ENCODE peak calls at places on chromosomes 4 and X, in nine cellular contexts. One of them, this sample, is unnamed.

GRCh38 chrX:136204571-136204970 is 46.6 kb downstream of the MAP7D3 start:
- DNase-seq in H9: peak
- DNase-seq in naive thymus-derived CD8-positive, alpha-beta T cell: no peak
- DNase-seq in A549: peak
- DNase-seq in BE2C: no peak
- DNase-seq in NCI-H460: no peak
- DNase-seq in epithelial cell of esophagus: peak
- DNase-seq in transverse colon: peak
- DNase-seq in activated T-helper 1 cell treated with anti-CD3 and anti-CD28 coated beads, Interleukin-2, amount 50 U/mL, for 16 hours: no peak
- DNase-seq in this sample: peak

GRCh38 chr4:158236304-158237030 is 26.2 kb downstream of the TMEM144 start:
- DNase-seq in H9: no peak
- DNase-seq in naive thymus-derived CD8-positive, alpha-beta T cell: no peak
- DNase-seq in A549: no peak
- DNase-seq in BE2C: no peak
- DNase-seq in NCI-H460: no peak
- DNase-seq in epithelial cell of esophagus: no peak
- DNase-seq in transverse colon: no peak
- DNase-seq in activated T-helper 1 cell treated with anti-CD3 and anti-CD28 coated beads, Interleukin-2, amount 50 U/mL, for 16 hours: no peak
- DNase-seq in this sample: no peak

GRCh38 chr4:24896056-24896455 is 16.8 kb downstream of the CCDC149 start:
- DNase-seq in H9: no peak
- DNase-seq in naive thymus-derived CD8-positive, alpha-beta T cell: no peak
- DNase-seq in A549: no peak
- DNase-seq in BE2C: no peak
- DNase-seq in NCI-H460: no peak
- DNase-seq in epithelial cell of esophagus: no peak
- DNase-seq in transverse colon: no peak
- DNase-seq in activated T-helper 1 cell treated with anti-CD3 and anti-CD28 coated beads, Interleukin-2, amount 50 U/mL, for 16 hours: no peak
- DNase-seq in this sample: no peak

GRCh38 chr4:147049940-147050852 is 104.5 kb upstream of the TTC29 start:
- DNase-seq in H9: no peak
- DNase-seq in naive thymus-derived CD8-positive, alpha-beta T cell: no peak
- DNase-seq in A549: no peak
- DNase-seq in BE2C: no peak
- DNase-seq in NCI-H460: no peak
- DNase-seq in epithelial cell of esophagus: peak
- DNase-seq in transverse colon: no peak
- DNase-seq in activated T-helper 1 cell treated with anti-CD3 and anti-CD28 coated beads, Interleukin-2, amount 50 U/mL, for 16 hours: no peak
- DNase-seq in this sample: no peak

GRCh38 chrX:133923113-133923512 is 62.3 kb downstream of the GPC3 start:
- DNase-seq in H9: no peak
- DNase-seq in naive thymus-derived CD8-positive, alpha-beta T cell: no peak
- DNase-seq in A549: no peak
- DNase-seq in BE2C: no peak
- DNase-seq in NCI-H460: no peak
- DNase-seq in epithelial cell of esophagus: no peak
- DNase-seq in transverse colon: no peak
- DNase-seq in activated T-helper 1 cell treated with anti-CD3 and anti-CD28 coated beads, Interleukin-2, amount 50 U/mL, for 16 hours: no peak
- DNase-seq in this sample: no peak

GRCh38 chr4:61443813-61444510 is 243.8 kb downstream of the ADGRL3 start:
- DNase-seq in H9: no peak
- DNase-seq in naive thymus-derived CD8-positive, alpha-beta T cell: no peak
- DNase-seq in A549: no peak
- DNase-seq in BE2C: no peak
- DNase-seq in NCI-H460: peak
- DNase-seq in epithelial cell of esophagus: peak
- DNase-seq in transverse colon: no peak
- DNase-seq in activated T-helper 1 cell treated with anti-CD3 and anti-CD28 coated beads, Interleukin-2, amount 50 U/mL, for 16 hours: no peak
- DNase-seq in this sample: no peak

GRCh38 chr4:140004580-140005314 is 149.2 kb downstream of the MAML3 start:
- DNase-seq in H9: peak
- DNase-seq in naive thymus-derived CD8-positive, alpha-beta T cell: no peak
- DNase-seq in A549: no peak
- DNase-seq in BE2C: peak
- DNase-seq in NCI-H460: no peak
- DNase-seq in epithelial cell of esophagus: peak
- DNase-seq in transverse colon: no peak
- DNase-seq in activated T-helper 1 cell treated with anti-CD3 and anti-CD28 coated beads, Interleukin-2, amount 50 U/mL, for 16 hours: no peak
- DNase-seq in this sample: no peak

GRCh38 chrX:15977644-15978043 is 123.0 kb upstream of the AP1S2 start:
- DNase-seq in H9: no peak
- DNase-seq in naive thymus-derived CD8-positive, alpha-beta T cell: no peak
- DNase-seq in A549: no peak
- DNase-seq in BE2C: no peak
- DNase-seq in NCI-H460: no peak
- DNase-seq in epithelial cell of esophagus: no peak
- DNase-seq in transverse colon: no peak
- DNase-seq in activated T-helper 1 cell treated with anti-CD3 and anti-CD28 coated beads, Interleukin-2, amount 50 U/mL, for 16 hours: no peak
- DNase-seq in this sample: no peak

GRCh38 chr4:89294583-89295244 is 12.9 kb downstream of the GPRIN3 start:
- DNase-seq in H9: no peak
- DNase-seq in naive thymus-derived CD8-positive, alpha-beta T cell: no peak
- DNase-seq in A549: no peak
- DNase-seq in BE2C: no peak
- DNase-seq in NCI-H460: no peak
- DNase-seq in epithelial cell of esophagus: no peak
- DNase-seq in transverse colon: no peak
- DNase-seq in activated T-helper 1 cell treated with anti-CD3 and anti-CD28 coated beads, Interleukin-2, amount 50 U/mL, for 16 hours: no peak
- DNase-seq in this sample: no peak

GRCh38 chrX:129779747-129780146 is at the start of gene SASH3:
- DNase-seq in H9: no peak
- DNase-seq in naive thymus-derived CD8-positive, alpha-beta T cell: peak
- DNase-seq in A549: no peak
- DNase-seq in BE2C: no peak
- DNase-seq in NCI-H460: no peak
- DNase-seq in epithelial cell of esophagus: no peak
- DNase-seq in transverse colon: peak
- DNase-seq in activated T-helper 1 cell treated with anti-CD3 and anti-CD28 coated beads, Interleukin-2, amount 50 U/mL, for 16 hours: peak
- DNase-seq in this sample: peak

GRCh38 chrX:150363561-150364346 is 637 bp downstream of the MAMLD1 start:
- DNase-seq in H9: peak
- DNase-seq in naive thymus-derived CD8-positive, alpha-beta T cell: no peak
- DNase-seq in A549: peak
- DNase-seq in BE2C: no peak
- DNase-seq in NCI-H460: no peak
- DNase-seq in epithelial cell of esophagus: peak
- DNase-seq in transverse colon: peak
- DNase-seq in activated T-helper 1 cell treated with anti-CD3 and anti-CD28 coated beads, Interleukin-2, amount 50 U/mL, for 16 hours: no peak
- DNase-seq in this sample: no peak

GRCh38 chr4:17561195-17561909 is 15.6 kb upstream of the LAP3 start:
- DNase-seq in H9: no peak
- DNase-seq in naive thymus-derived CD8-positive, alpha-beta T cell: no peak
- DNase-seq in A549: no peak
- DNase-seq in BE2C: peak
- DNase-seq in NCI-H460: no peak
- DNase-seq in epithelial cell of esophagus: peak
- DNase-seq in transverse colon: no peak
- DNase-seq in activated T-helper 1 cell treated with anti-CD3 and anti-CD28 coated beads, Interleukin-2, amount 50 U/mL, for 16 hours: no peak
- DNase-seq in this sample: no peak

GRCh38 chr4:159242427-159242826 is 139.5 kb downstream of the RAPGEF2 start:
- DNase-seq in H9: no peak
- DNase-seq in naive thymus-derived CD8-positive, alpha-beta T cell: no peak
- DNase-seq in A549: no peak
- DNase-seq in BE2C: no peak
- DNase-seq in NCI-H460: no peak
- DNase-seq in epithelial cell of esophagus: no peak
- DNase-seq in transverse colon: no peak
- DNase-seq in activated T-helper 1 cell treated with anti-CD3 and anti-CD28 coated beads, Interleukin-2, amount 50 U/mL, for 16 hours: no peak
- DNase-seq in this sample: no peak

GRCh38 chr4:173509031-173510001 is 20.7 kb downstream of the HAND2 start:
- DNase-seq in H9: no peak
- DNase-seq in naive thymus-derived CD8-positive, alpha-beta T cell: no peak
- DNase-seq in A549: no peak
- DNase-seq in BE2C: no peak
- DNase-seq in NCI-H460: no peak
- DNase-seq in epithelial cell of esophagus: peak
- DNase-seq in transverse colon: no peak
- DNase-seq in activated T-helper 1 cell treated with anti-CD3 and anti-CD28 coated beads, Interleukin-2, amount 50 U/mL, for 16 hours: no peak
- DNase-seq in this sample: no peak

GRCh38 chr4:125243835-125244397 is 70.8 kb upstream of the FAT4 start:
- DNase-seq in H9: no peak
- DNase-seq in naive thymus-derived CD8-positive, alpha-beta T cell: no peak
- DNase-seq in A549: no peak
- DNase-seq in BE2C: no peak
- DNase-seq in NCI-H460: no peak
- DNase-seq in epithelial cell of esophagus: peak
- DNase-seq in transverse colon: no peak
- DNase-seq in activated T-helper 1 cell treated with anti-CD3 and anti-CD28 coated beads, Interleukin-2, amount 50 U/mL, for 16 hours: no peak
- DNase-seq in this sample: no peak

GRCh38 chr4:150782921-150783320 is 201.0 kb downstream of the MAB21L2 start:
- DNase-seq in H9: no peak
- DNase-seq in naive thymus-derived CD8-positive, alpha-beta T cell: no peak
- DNase-seq in A549: no peak
- DNase-seq in BE2C: no peak
- DNase-seq in NCI-H460: no peak
- DNase-seq in epithelial cell of esophagus: no peak
- DNase-seq in transverse colon: no peak
- DNase-seq in activated T-helper 1 cell treated with anti-CD3 and anti-CD28 coated beads, Interleukin-2, amount 50 U/mL, for 16 hours: no peak
- DNase-seq in this sample: no peak

GRCh38 chrX:126030021-126030420 is 136.1 kb downstream of the DCAF12L2 start:
- DNase-seq in H9: no peak
- DNase-seq in naive thymus-derived CD8-positive, alpha-beta T cell: no peak
- DNase-seq in A549: no peak
- DNase-seq in BE2C: no peak
- DNase-seq in NCI-H460: no peak
- DNase-seq in epithelial cell of esophagus: no peak
- DNase-seq in transverse colon: no peak
- DNase-seq in activated T-helper 1 cell treated with anti-CD3 and anti-CD28 coated beads, Interleukin-2, amount 50 U/mL, for 16 hours: no peak
- DNase-seq in this sample: no peak

GRCh38 chr4:8818063-8818881 is 53.4 kb downstream of the HMX1 start:
- DNase-seq in H9: peak
- DNase-seq in naive thymus-derived CD8-positive, alpha-beta T cell: no peak
- DNase-seq in A549: no peak
- DNase-seq in BE2C: peak
- DNase-seq in NCI-H460: no peak
- DNase-seq in epithelial cell of esophagus: no peak
- DNase-seq in transverse colon: peak
- DNase-seq in activated T-helper 1 cell treated with anti-CD3 and anti-CD28 coated beads, Interleukin-2, amount 50 U/mL, for 16 hours: no peak
- DNase-seq in this sample: no peak

GRCh38 chr4:116702949-116703348 is 382.4 kb downstream of the TRAM1L1 start:
- DNase-seq in H9: peak
- DNase-seq in naive thymus-derived CD8-positive, alpha-beta T cell: no peak
- DNase-seq in A549: no peak
- DNase-seq in BE2C: peak
- DNase-seq in NCI-H460: no peak
- DNase-seq in epithelial cell of esophagus: peak
- DNase-seq in transverse colon: no peak
- DNase-seq in activated T-helper 1 cell treated with anti-CD3 and anti-CD28 coated beads, Interleukin-2, amount 50 U/mL, for 16 hours: no peak
- DNase-seq in this sample: no peak

GRCh38 chr4:20431422-20432014 is 179.8 kb downstream of the SLIT2 start:
- DNase-seq in H9: no peak
- DNase-seq in naive thymus-derived CD8-positive, alpha-beta T cell: no peak
- DNase-seq in A549: no peak
- DNase-seq in BE2C: no peak
- DNase-seq in NCI-H460: no peak
- DNase-seq in epithelial cell of esophagus: no peak
- DNase-seq in transverse colon: no peak
- DNase-seq in activated T-helper 1 cell treated with anti-CD3 and anti-CD28 coated beads, Interleukin-2, amount 50 U/mL, for 16 hours: no peak
- DNase-seq in this sample: no peak

GRCh38 chrX:115344885-115345653 is 55.6 kb downstream of the LUZP4 start:
- DNase-seq in H9: peak
- DNase-seq in naive thymus-derived CD8-positive, alpha-beta T cell: no peak
- DNase-seq in A549: peak
- DNase-seq in BE2C: peak
- DNase-seq in NCI-H460: peak
- DNase-seq in epithelial cell of esophagus: peak
- DNase-seq in transverse colon: peak
- DNase-seq in activated T-helper 1 cell treated with anti-CD3 and anti-CD28 coated beads, Interleukin-2, amount 50 U/mL, for 16 hours: no peak
- DNase-seq in this sample: no peak

GRCh38 chr4:113540859-113541258 is 220.7 kb downstream of the CAMK2D start:
- DNase-seq in H9: no peak
- DNase-seq in naive thymus-derived CD8-positive, alpha-beta T cell: no peak
- DNase-seq in A549: no peak
- DNase-seq in BE2C: no peak
- DNase-seq in NCI-H460: no peak
- DNase-seq in epithelial cell of esophagus: no peak
- DNase-seq in transverse colon: no peak
- DNase-seq in activated T-helper 1 cell treated with anti-CD3 and anti-CD28 coated beads, Interleukin-2, amount 50 U/mL, for 16 hours: no peak
- DNase-seq in this sample: no peak

GRCh38 chrX:2875798-2876399 is 47.2 kb downstream of the GYG2 start:
- DNase-seq in H9: no peak
- DNase-seq in naive thymus-derived CD8-positive, alpha-beta T cell: no peak
- DNase-seq in A549: no peak
- DNase-seq in BE2C: no peak
- DNase-seq in NCI-H460: no peak
- DNase-seq in epithelial cell of esophagus: no peak
- DNase-seq in transverse colon: no peak
- DNase-seq in activated T-helper 1 cell treated with anti-CD3 and anti-CD28 coated beads, Interleukin-2, amount 50 U/mL, for 16 hours: no peak
- DNase-seq in this sample: no peak

GRCh38 chrX:73903941-73904340 is 340.9 kb downstream of the CHIC1 start:
- DNase-seq in H9: no peak
- DNase-seq in naive thymus-derived CD8-positive, alpha-beta T cell: no peak
- DNase-seq in A549: no peak
- DNase-seq in BE2C: no peak
- DNase-seq in NCI-H460: no peak
- DNase-seq in epithelial cell of esophagus: no peak
- DNase-seq in transverse colon: no peak
- DNase-seq in activated T-helper 1 cell treated with anti-CD3 and anti-CD28 coated beads, Interleukin-2, amount 50 U/mL, for 16 hours: no peak
- DNase-seq in this sample: no peak

GRCh38 chr4:1172971-1173757 is 781 bp upstream of the SPON2 start:
- DNase-seq in H9: peak
- DNase-seq in naive thymus-derived CD8-positive, alpha-beta T cell: no peak
- DNase-seq in A549: peak
- DNase-seq in BE2C: no peak
- DNase-seq in NCI-H460: no peak
- DNase-seq in epithelial cell of esophagus: peak
- DNase-seq in transverse colon: no peak
- DNase-seq in activated T-helper 1 cell treated with anti-CD3 and anti-CD28 coated beads, Interleukin-2, amount 50 U/mL, for 16 hours: no peak
- DNase-seq in this sample: no peak

GRCh38 chrX:16832301-16832700 is 37.9 kb downstream of the RBBP7 start:
- DNase-seq in H9: no peak
- DNase-seq in naive thymus-derived CD8-positive, alpha-beta T cell: no peak
- DNase-seq in A549: no peak
- DNase-seq in BE2C: no peak
- DNase-seq in NCI-H460: no peak
- DNase-seq in epithelial cell of esophagus: no peak
- DNase-seq in transverse colon: no peak
- DNase-seq in activated T-helper 1 cell treated with anti-CD3 and anti-CD28 coated beads, Interleukin-2, amount 50 U/mL, for 16 hours: no peak
- DNase-seq in this sample: no peak

GRCh38 chr4:74394476-74395136 is 29.7 kb downstream of the EREG start:
- DNase-seq in H9: no peak
- DNase-seq in naive thymus-derived CD8-positive, alpha-beta T cell: no peak
- DNase-seq in A549: no peak
- DNase-seq in BE2C: no peak
- DNase-seq in NCI-H460: no peak
- DNase-seq in epithelial cell of esophagus: no peak
- DNase-seq in transverse colon: peak
- DNase-seq in activated T-helper 1 cell treated with anti-CD3 and anti-CD28 coated beads, Interleukin-2, amount 50 U/mL, for 16 hours: no peak
- DNase-seq in this sample: no peak

GRCh38 chr4:77100234-77100633 is 24.4 kb upstream of the CCNI start:
- DNase-seq in H9: no peak
- DNase-seq in naive thymus-derived CD8-positive, alpha-beta T cell: no peak
- DNase-seq in A549: no peak
- DNase-seq in BE2C: no peak
- DNase-seq in NCI-H460: no peak
- DNase-seq in epithelial cell of esophagus: no peak
- DNase-seq in transverse colon: no peak
- DNase-seq in activated T-helper 1 cell treated with anti-CD3 and anti-CD28 coated beads, Interleukin-2, amount 50 U/mL, for 16 hours: no peak
- DNase-seq in this sample: no peak

GRCh38 chr4:139015948-139016451 is 419 bp downstream of the NOCT start:
- DNase-seq in H9: no peak
- DNase-seq in naive thymus-derived CD8-positive, alpha-beta T cell: peak
- DNase-seq in A549: no peak
- DNase-seq in BE2C: peak
- DNase-seq in NCI-H460: peak
- DNase-seq in epithelial cell of esophagus: no peak
- DNase-seq in transverse colon: peak
- DNase-seq in activated T-helper 1 cell treated with anti-CD3 and anti-CD28 coated beads, Interleukin-2, amount 50 U/mL, for 16 hours: peak
- DNase-seq in this sample: no peak

GRCh38 chr4:166827653-166828052 is 406.6 kb downstream of the SPOCK3 start:
- DNase-seq in H9: no peak
- DNase-seq in naive thymus-derived CD8-positive, alpha-beta T cell: no peak
- DNase-seq in A549: no peak
- DNase-seq in BE2C: no peak
- DNase-seq in NCI-H460: no peak
- DNase-seq in epithelial cell of esophagus: no peak
- DNase-seq in transverse colon: no peak
- DNase-seq in activated T-helper 1 cell treated with anti-CD3 and anti-CD28 coated beads, Interleukin-2, amount 50 U/mL, for 16 hours: no peak
- DNase-seq in this sample: no peak

GRCh38 chr4:7328162-7328912 is 106.4 kb downstream of the PSAPL1 start:
- DNase-seq in H9: no peak
- DNase-seq in naive thymus-derived CD8-positive, alpha-beta T cell: no peak
- DNase-seq in A549: no peak
- DNase-seq in BE2C: no peak
- DNase-seq in NCI-H460: no peak
- DNase-seq in epithelial cell of esophagus: no peak
- DNase-seq in transverse colon: no peak
- DNase-seq in activated T-helper 1 cell treated with anti-CD3 and anti-CD28 coated beads, Interleukin-2, amount 50 U/mL, for 16 hours: no peak
- DNase-seq in this sample: no peak

This sample was measured in T-helper 22 cell.